ENCODE peak calls at places on chromosome 12, in seven cellular contexts. G is stomach, Y is transverse colon, P is HepG2, X is SK-N-SH, A is HCT116, U is Panc1. E is an unnamed sample.

GRCh38 chr12:49764126-49764525 is 22.8 kb downstream of the TMBIM6 start:
- DNase-seq in A (no peak), G (no peak), X (no peak), Y (no peak), P (no peak), U (no peak), E (no peak)

GRCh38 chr12:109818900-109819500 is 14.2 kb downstream of the TRPV4 start:
- DNase-seq in X (no peak), P (peak), Y (no peak), A (no peak), G (no peak), U (no peak), E (no peak)

GRCh38 chr12:14716848-14717444 is 20.5 kb upstream of the GUCY2C start:
- DNase-seq in U (no peak), X (peak), A (peak), P (peak), Y (peak), G (peak), E (no peak)

GRCh38 chr12:94781835-94782234 is 131.5 kb upstream of the TMCC3 start:
- DNase-seq in P (no peak), A (no peak), Y (no peak), U (no peak), X (no peak), G (no peak), E (no peak)

GRCh38 chr12:108635201-108635996 is 1.7 kb upstream of the SELPLG start:
- DNase-seq in Y (peak), U (no peak), P (no peak), G (no peak), A (no peak), X (no peak), E (peak)

GRCh38 chr12:50325890-50326391 is 42.6 kb upstream of the LIMA1 start:
- DNase-seq in U (no peak), P (peak), G (peak), Y (peak), X (no peak), A (no peak), E (peak)

GRCh38 chr12:121750507-121750955 is 38.0 kb downstream of the TMEM120B start:
- DNase-seq in P (no peak), G (no peak), Y (no peak), A (no peak), U (no peak), X (no peak), E (no peak)

GRCh38 chr12:49190317-49190716 is 1.4 kb upstream of the TUBA1A start:
- DNase-seq in A (no peak), U (no peak), G (no peak), P (no peak), X (peak), Y (no peak), E (no peak)

GRCh38 chr12:99984271-99985128 is at the start of gene ANKS1B:
- DNase-seq in P (no peak), G (peak), X (peak), U (no peak), A (no peak), Y (peak), E (no peak)

DNA sequence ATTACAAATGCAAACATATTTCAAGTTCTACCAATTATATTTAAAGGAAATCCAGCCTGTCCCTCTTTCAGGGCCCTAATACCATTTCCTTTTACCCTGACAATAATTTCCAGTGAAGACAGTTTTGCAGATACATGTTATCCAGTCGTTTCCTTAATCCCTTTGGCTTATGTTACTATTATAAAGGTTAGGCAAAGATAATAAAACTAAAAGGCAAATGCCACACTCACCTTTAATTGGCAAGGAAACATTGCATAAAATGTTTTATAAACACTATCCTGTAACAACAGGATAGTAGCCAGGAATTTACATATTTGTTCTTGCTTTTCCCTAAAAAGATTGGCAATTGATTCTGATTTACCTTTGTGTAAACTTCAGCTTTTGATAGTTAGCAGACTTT is 168.7 kb downstream of the AEBP2 start:
- DNase-seq in G (no peak), Y (no peak), U (no peak), A (no peak), P (no peak), X (no peak), E (no peak)
- TF ChIP-seq POLR2AphosphoS5 in G (no peak), Y (no peak), U (no peak), A (no peak), P (no peak), X (no peak), E (no peak)

GRCh38 chr12:15720299-15720698 is 68.9 kb downstream of the EPS8 start:
- DNase-seq in A (no peak), G (no peak), P (no peak), Y (no peak), U (no peak), X (no peak), E (no peak)
- H3K4me3 ChIP-seq in A (no peak), G (no peak), P (no peak), Y (no peak), U (no peak), X (no peak), E (no peak)

GRCh38 chr12:132262256-132263060 is 66.9 kb downstream of the GALNT9 start:
- DNase-seq in A (no peak), Y (no peak), P (no peak), X (no peak), U (no peak), G (no peak), E (no peak)

GRCh38 chr12:132263451-132264065 is 65.8 kb downstream of the GALNT9 start:
- DNase-seq in Y (no peak), A (no peak), P (no peak), G (no peak), X (no peak), U (no peak), E (no peak)

GRCh38 chr12:132265056-132265800 is 64.2 kb downstream of the GALNT9 start:
- DNase-seq in Y (no peak), P (no peak), G (no peak), A (no peak), X (no peak), U (no peak), E (no peak)

GRCh38 chr12:132263061-132263360 is 66.4 kb downstream of the GALNT9 start:
- DNase-seq in U (no peak), Y (no peak), A (no peak), X (no peak), G (no peak), P (no peak), E (no peak)

GRCh38 chr12:132264086-132265010 is 65.0 kb downstream of the GALNT9 start:
- DNase-seq in P (no peak), Y (no peak), X (no peak), U (no peak), A (no peak), G (no peak), E (no peak)
- TF ChIP-seq POLR2AphosphoS5 in P (no peak), Y (no peak), X (no peak), U (no peak), A (no peak), G (no peak), E (no peak)

GRCh38 chr12:89016970-89017778 is 335.1 kb downstream of the DUSP6 start:
- DNase-seq in G (no peak), A (peak), X (peak), Y (no peak), U (peak), P (peak), E (peak)
- H3K4me3 ChIP-seq in G (no peak), A (peak), X (peak), Y (no peak), U (peak), P (no peak), E (no peak)

GRCh38 chr12:30090258-30090657 is 306.5 kb upstream of the TMTC1 start:
- DNase-seq in U (no peak), P (no peak), A (no peak), G (no peak), Y (no peak), X (no peak), E (no peak)
- TF ChIP-seq POLR2AphosphoS5 in U (no peak), P (no peak), A (no peak), G (peak), Y (no peak), X (no peak), E (no peak)

GRCh38 chr12:51908876-51909592 is 1.7 kb downstream of the ACVRL1 start:
- DNase-seq in X (no peak), G (no peak), A (no peak), Y (no peak), P (no peak), U (no peak), E (no peak)
- H3K4me3 ChIP-seq in X (no peak), G (peak), A (no peak), Y (no peak), P (no peak), U (no peak), E (peak)

E was measured in suprapubic skin.